ENCODE peak calls at places on chromosomes 1 and 21, in six cellular contexts. One of them, this sample, is unnamed.

GRCh38 chr21:32278068-32278467 is 781 bp downstream of the MIS18A start:
- DNase-seq in cardiac muscle cell: no peak
- DNase-seq in osteoblast: no peak
- DNase-seq in tibial nerve: no peak
- DNase-seq in adrenal gland: no peak
- DNase-seq in uterus: no peak
- DNase-seq in this sample: no peak

GRCh38 chr1:162629651-162630050 is 2.6 kb upstream of the DDR2 start:
- DNase-seq in tibial nerve: no peak
- DNase-seq in uterus: no peak
- DNase-seq in osteoblast: no peak
- DNase-seq in adrenal gland: no peak
- DNase-seq in cardiac muscle cell: peak; percentile 79
- DNase-seq in this sample: peak; percentile 76

GRCh38 chr1:31762726-31763670 is 1.1 kb downstream of the ADGRB2 start:
- DNase-seq in uterus: peak; percentile 61
- DNase-seq in osteoblast: peak; percentile 99
- DNase-seq in tibial nerve: no peak
- DNase-seq in adrenal gland: peak; percentile 67
- DNase-seq in cardiac muscle cell: no peak
- DNase-seq in this sample: no peak

GRCh38 chr21:33901421-33902288 is 13.9 kb downstream of the ATP5PO start:
- DNase-seq in uterus: peak; percentile 30
- DNase-seq in cardiac muscle cell: peak; percentile 84
- DNase-seq in osteoblast: no peak
- DNase-seq in adrenal gland: no peak
- DNase-seq in tibial nerve: no peak
- DNase-seq in this sample: no peak

GRCh38 chr1:243325305-243325890 is 69.6 kb downstream of the SDCCAG8 start:
- DNase-seq in cardiac muscle cell: peak; percentile 78
- DNase-seq in uterus: no peak
- DNase-seq in tibial nerve: no peak
- DNase-seq in osteoblast: no peak
- DNase-seq in adrenal gland: no peak
- DNase-seq in this sample: no peak

GRCh38 chr1:206535853-206536188 is 28.5 kb downstream of the RASSF5 start:
- DNase-seq in tibial nerve: no peak
- DNase-seq in cardiac muscle cell: no peak
- DNase-seq in osteoblast: no peak
- DNase-seq in adrenal gland: no peak
- DNase-seq in uterus: no peak
- DNase-seq in this sample: no peak

GRCh38 chr1:44300882-44301281 is 54.2 kb downstream of the ERI3 start:
- DNase-seq in tibial nerve: no peak
- DNase-seq in uterus: no peak
- DNase-seq in adrenal gland: no peak
- DNase-seq in cardiac muscle cell: no peak
- DNase-seq in osteoblast: no peak
- DNase-seq in this sample: no peak

GRCh38 chr1:223349241-223349640 is 14.7 kb downstream of the SUSD4 start:
- DNase-seq in adrenal gland: no peak
- DNase-seq in osteoblast: no peak
- DNase-seq in cardiac muscle cell: no peak
- DNase-seq in tibial nerve: no peak
- DNase-seq in uterus: no peak
- DNase-seq in this sample: no peak

GRCh38 chr1:15524283-15525042 is 448 bp upstream of the CASP9 start:
- DNase-seq in adrenal gland: peak; percentile 100
- DNase-seq in cardiac muscle cell: peak; percentile 99
- DNase-seq in tibial nerve: peak; percentile 100
- DNase-seq in osteoblast: peak; percentile 97
- DNase-seq in uterus: peak; percentile 100
- DNase-seq in this sample: peak; percentile 75

GRCh38 chr1:219880765-219881457 is 47.4 kb downstream of the SLC30A10 start:
- DNase-seq in osteoblast: no peak
- DNase-seq in uterus: no peak
- DNase-seq in adrenal gland: no peak
- DNase-seq in tibial nerve: no peak
- DNase-seq in cardiac muscle cell: no peak
- DNase-seq in this sample: no peak
- TF ChIP-seq CTCF in osteoblast: no peak
- TF ChIP-seq CTCF in uterus: no peak
- TF ChIP-seq CTCF in adrenal gland: no peak
- TF ChIP-seq CTCF in tibial nerve: no peak
- TF ChIP-seq CTCF in cardiac muscle cell: no peak
- TF ChIP-seq CTCF in this sample: no peak

DNA sequence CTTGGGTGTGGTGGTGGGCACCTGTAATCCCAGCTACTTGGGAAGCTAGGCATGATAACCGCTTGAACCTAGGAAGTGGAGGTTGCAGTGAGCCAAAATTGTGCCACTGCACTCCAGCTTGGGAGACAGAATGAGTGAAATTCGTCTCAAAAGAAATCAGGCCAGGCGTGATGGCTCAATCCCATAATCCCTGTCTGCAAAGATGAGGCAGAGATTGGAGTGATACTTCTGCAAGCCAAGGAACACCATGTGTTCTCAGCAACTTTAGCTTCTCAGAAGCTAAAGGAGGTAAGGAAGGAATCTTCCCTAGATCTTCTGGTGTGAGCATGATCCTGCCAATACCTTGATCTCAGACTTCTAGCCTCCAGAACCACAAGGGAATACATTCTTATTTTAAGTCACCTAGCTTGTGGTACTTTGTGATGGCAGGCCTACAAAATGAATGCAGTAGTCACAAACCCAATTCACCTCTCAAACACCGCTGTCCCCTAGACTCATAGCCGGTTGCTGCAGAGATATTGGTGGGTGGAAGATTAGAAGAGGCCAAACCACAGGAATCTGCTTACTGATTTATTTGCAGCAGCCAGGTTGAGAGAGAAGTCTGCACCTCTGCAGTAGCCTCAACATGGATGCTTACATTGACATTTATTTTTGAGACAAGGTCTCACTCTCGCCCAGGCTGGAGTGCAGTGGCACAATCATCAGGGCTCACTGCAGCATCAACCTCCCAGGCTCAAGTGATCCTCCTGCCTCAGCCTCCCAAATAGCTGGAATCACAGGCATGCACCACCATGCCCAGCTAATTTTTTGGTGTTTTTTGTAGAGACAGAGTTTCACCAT is 18.6 kb downstream of the L1TD1 start:
- DNase-seq in adrenal gland: no peak
- DNase-seq in uterus: no peak
- DNase-seq in cardiac muscle cell: no peak
- DNase-seq in osteoblast: no peak
- DNase-seq in tibial nerve: no peak
- DNase-seq in this sample: no peak
- H3K27me3 ChIP-seq in adrenal gland: no peaks in the 10 kb centered on the region
- H3K27me3 ChIP-seq in uterus: no peaks in the 10 kb centered on the region
- H3K27me3 ChIP-seq in cardiac muscle cell: no peaks in the 10 kb centered on the region
- H3K27me3 ChIP-seq in osteoblast: no peaks in the 10 kb centered on the region
- H3K27me3 ChIP-seq in tibial nerve: no peaks in the 10 kb centered on the region
- H3K27me3 ChIP-seq in this sample: no peaks in the 10 kb centered on the region

GRCh38 chr1:41003640-41004220 is 17.8 kb downstream of the SLFNL1 start:
- DNase-seq in uterus: peak; percentile 90
- DNase-seq in cardiac muscle cell: peak; percentile 99
- DNase-seq in tibial nerve: peak; percentile 96
- DNase-seq in adrenal gland: peak; percentile 93
- DNase-seq in osteoblast: peak; percentile 96
- DNase-seq in this sample: peak; percentile 93
- TF ChIP-seq CTCF in uterus: peak; percentile 73
- TF ChIP-seq CTCF in cardiac muscle cell: peak; percentile 51
- TF ChIP-seq CTCF in tibial nerve: peak; percentile 65
- TF ChIP-seq CTCF in adrenal gland: peak; percentile 62
- TF ChIP-seq CTCF in osteoblast: peak; percentile 76
- TF ChIP-seq CTCF in this sample: peak; percentile 71

GRCh38 chr1:153441238-153441755 is 19.2 kb downstream of the S100A7 start:
- DNase-seq in cardiac muscle cell: no peak
- DNase-seq in osteoblast: no peak
- DNase-seq in uterus: no peak
- DNase-seq in tibial nerve: no peak
- DNase-seq in adrenal gland: no peak
- DNase-seq in this sample: no peak

GRCh38 chr1:153447498-153448170 is 12.8 kb downstream of the S100A7 start:
- DNase-seq in osteoblast: peak; percentile 87
- DNase-seq in tibial nerve: no peak
- DNase-seq in adrenal gland: no peak
- DNase-seq in uterus: no peak
- DNase-seq in cardiac muscle cell: peak; percentile 10
- DNase-seq in this sample: no peak

GRCh38 chr1:153439273-153439672 is 21.2 kb downstream of the S100A7 start:
- DNase-seq in tibial nerve: no peak
- DNase-seq in osteoblast: no peak
- DNase-seq in adrenal gland: no peak
- DNase-seq in uterus: no peak
- DNase-seq in cardiac muscle cell: no peak
- DNase-seq in this sample: no peak

GRCh38 chr1:153443486-153443885 is 17.0 kb downstream of the S100A7 start:
- DNase-seq in adrenal gland: no peak
- DNase-seq in cardiac muscle cell: no peak
- DNase-seq in osteoblast: no peak
- DNase-seq in tibial nerve: no peak
- DNase-seq in uterus: no peak
- DNase-seq in this sample: no peak

GRCh38 chr1:153444078-153444477 is 16.4 kb downstream of the S100A7 start:
- DNase-seq in tibial nerve: no peak
- DNase-seq in cardiac muscle cell: no peak
- DNase-seq in adrenal gland: no peak
- DNase-seq in osteoblast: no peak
- DNase-seq in uterus: no peak
- DNase-seq in this sample: no peak
- H3K27me3 ChIP-seq in tibial nerve: no peaks in the 10 kb centered on the region
- H3K27me3 ChIP-seq in cardiac muscle cell: peaks cover 5% of the 10 kb centered on the region
- H3K27me3 ChIP-seq in adrenal gland: no peaks in the 10 kb centered on the region
- H3K27me3 ChIP-seq in osteoblast: peaks cover 3% of the 10 kb centered on the region
- H3K27me3 ChIP-seq in uterus: no peaks in the 10 kb centered on the region
- H3K27me3 ChIP-seq in this sample: peaks cover 3% of the 10 kb centered on the region

GRCh38 chr1:56758135-56758534 is 61.1 kb downstream of the FYB2 start:
- DNase-seq in uterus: no peak
- DNase-seq in cardiac muscle cell: no peak
- DNase-seq in adrenal gland: no peak
- DNase-seq in tibial nerve: no peak
- DNase-seq in osteoblast: no peak
- DNase-seq in this sample: no peak
- TF ChIP-seq CTCF in uterus: no peak
- TF ChIP-seq CTCF in cardiac muscle cell: no peak
- TF ChIP-seq CTCF in adrenal gland: no peak
- TF ChIP-seq CTCF in tibial nerve: no peak
- TF ChIP-seq CTCF in osteoblast: no peak
- TF ChIP-seq CTCF in this sample: no peak

DNA sequence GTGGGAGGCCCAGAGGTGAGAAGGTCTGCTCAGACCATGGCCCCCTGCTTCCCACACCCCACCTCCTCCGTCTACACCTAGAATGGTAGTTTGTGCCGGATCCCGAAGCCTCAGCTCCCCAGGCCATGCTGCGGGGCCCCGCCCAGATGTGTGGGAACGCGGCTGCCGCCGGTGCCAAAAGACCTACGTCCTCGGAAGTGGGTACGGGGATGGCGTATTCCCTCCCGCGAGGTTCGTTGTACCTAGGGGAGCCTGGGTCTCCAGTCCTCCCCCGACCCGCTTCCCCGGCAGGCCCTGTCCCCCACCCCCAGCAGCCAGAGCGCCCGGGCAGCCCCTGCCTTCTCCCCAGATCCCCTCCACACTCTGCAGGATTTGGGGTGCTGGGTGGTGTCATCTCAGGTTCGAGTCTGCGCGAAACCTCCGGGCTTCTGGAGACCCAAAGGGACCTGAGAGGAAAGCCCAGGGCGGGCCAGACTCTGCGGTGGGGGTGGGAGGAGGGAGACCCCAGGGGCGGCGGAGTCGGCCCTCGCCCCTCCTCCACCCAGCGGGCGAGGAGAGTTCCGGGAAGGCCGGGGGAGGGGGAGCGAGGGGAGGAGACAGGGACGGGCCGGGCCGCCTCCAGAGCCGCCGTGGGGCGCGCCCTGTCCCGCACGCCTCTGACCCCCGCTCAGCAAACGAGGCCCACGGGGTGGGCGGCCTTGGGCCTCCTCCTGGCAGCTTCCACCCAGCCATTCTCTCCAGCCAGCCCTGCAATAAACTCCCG is 6.2 kb upstream of the PRDM16 start:
- DNase-seq in adrenal gland: no peak
- DNase-seq in uterus: no peak
- DNase-seq in cardiac muscle cell: no peak
- DNase-seq in osteoblast: peak; percentile 74
- DNase-seq in tibial nerve: no peak
- DNase-seq in this sample: no peak
- H3K27me3 ChIP-seq in adrenal gland: peaks cover 67% of the 10 kb centered on the region
- H3K27me3 ChIP-seq in uterus: peaks cover 22% of the 10 kb centered on the region
- H3K27me3 ChIP-seq in cardiac muscle cell: peaks cover 83% of the 10 kb centered on the region
- H3K27me3 ChIP-seq in osteoblast: peaks cover 3% of the 10 kb centered on the region
- H3K27me3 ChIP-seq in tibial nerve: no peaks in the 10 kb centered on the region
- H3K27me3 ChIP-seq in this sample: peaks cover 41% of the 10 kb centered on the region

DNA sequence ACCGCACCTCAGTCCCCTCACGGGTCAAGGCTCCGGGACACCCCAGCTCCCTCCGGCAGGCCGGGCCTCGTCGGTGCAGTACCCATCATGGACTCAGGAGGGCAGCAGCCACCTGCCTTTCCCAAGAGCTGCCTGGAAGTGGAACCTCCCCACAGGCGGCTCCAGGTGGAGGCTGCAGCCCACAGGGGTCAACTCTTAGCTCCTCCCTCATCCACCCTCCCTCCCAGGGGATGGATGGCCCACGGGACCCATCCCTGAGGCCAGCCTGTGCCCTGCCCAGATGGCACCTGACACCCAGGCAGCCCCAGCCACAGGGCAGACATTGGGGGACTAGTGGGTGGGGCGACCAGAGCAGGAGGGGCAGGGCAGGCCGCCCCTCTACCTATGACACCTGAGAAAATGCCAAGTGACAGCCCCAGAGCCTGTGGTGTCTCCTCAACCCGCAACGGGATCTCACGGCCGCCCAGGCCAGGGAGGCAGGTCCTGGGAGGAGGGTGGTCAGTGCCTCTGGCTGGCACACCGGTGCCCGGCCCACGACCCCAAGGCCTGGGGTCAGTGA is 1.2 kb upstream of the ARHGEF16 start:
- DNase-seq in adrenal gland: peak; percentile 73
- DNase-seq in osteoblast: peak; percentile 99
- DNase-seq in cardiac muscle cell: peak; percentile 72
- DNase-seq in uterus: peak; percentile 63
- DNase-seq in tibial nerve: peak; percentile 62
- DNase-seq in this sample: no peak
- TF ChIP-seq CTCF in adrenal gland: peak; percentile 93
- TF ChIP-seq CTCF in osteoblast: peak; percentile 88
- TF ChIP-seq CTCF in cardiac muscle cell: peak; percentile 94
- TF ChIP-seq CTCF in uterus: peak; percentile 62
- TF ChIP-seq CTCF in tibial nerve: peak; percentile 94
- TF ChIP-seq CTCF in this sample: peak; percentile 93

This sample was measured in BJ.